ENCODE peak calls at places on chromosomes 16 and 17, in nine cellular contexts. F is AG10803; O is bronchial epithelial cell; W is mucosa of descending colon; Y is CD8-positive, alpha-beta T cell; V is sigmoid colon; E is heart right ventricle; M is AG04450; J is endothelial cell. Z is an unnamed sample.

GRCh38 chr17:3865166-3865565 is 19.1 kb upstream of the NCBP3 start:
- DNase-seq in F (no peak), O (peak; percentile 13), W (no peak), Y (no peak), V (no peak), E (no peak), M (no peak), J (no peak), Z (no peak)

GRCh38 chr17:50831430-50832064 is 3.8 kb upstream of the WFIKKN2 start:
- DNase-seq in F (no peak), O (no peak), W (no peak), Y (no peak), V (peak; percentile 55), E (no peak), M (no peak), J (no peak), Z (no peak)

GRCh38 chr17:7263801-7264078 is 1.5 kb upstream of the CLDN7 start:
- DNase-seq in F (no peak), O (no peak), W (peak; percentile 81), Y (no peak), V (no peak), E (no peak), M (no peak), J (no peak), Z (no peak)

GRCh38 chr16:72833491-72833890 is 214.4 kb downstream of the ZFHX3 start:
- DNase-seq in F (no peak), O (no peak), W (no peak), Y (no peak), V (no peak), E (no peak), M (no peak), J (no peak), Z (no peak)

GRCh38 chr16:51526622-51527021 is 375.6 kb upstream of the SALL1 start:
- DNase-seq in F (no peak), O (no peak), W (no peak), Y (no peak), V (no peak), E (no peak), M (no peak), J (no peak), Z (no peak)

GRCh38 chr17:8038954-8039610 is at the start of gene ALOX15B:
- DNase-seq in F (no peak), O (peak; percentile 35), W (peak; percentile 86), Y (no peak), V (no peak), E (no peak), M (no peak), J (no peak), Z (no peak)

GRCh38 chr17:75131278-75132017 is at the start of gene NT5C:
- DNase-seq in F (peak; percentile 78), O (no peak), W (peak; percentile 92), Y (peak; percentile 82), V (peak; percentile 91), E (peak; percentile 82), M (peak; percentile 33), J (peak; percentile 79), Z (peak; percentile 72)

GRCh38 chr16:28218109-28218508 is 6.3 kb upstream of the XPO6 start:
- DNase-seq in F (peak; percentile 72), O (peak; percentile 49), W (peak; percentile 51), Y (peak; percentile 77), V (no peak), E (no peak), M (peak; percentile 18), J (peak; percentile 9), Z (no peak)

GRCh38 chr17:75430159-75430748 is 24.8 kb upstream of the GRB2 start:
- DNase-seq in F (peak; percentile 82), O (no peak), W (peak; percentile 35), Y (no peak), V (no peak), E (no peak), M (no peak), J (no peak), Z (no peak)

GRCh38 chr16:69329369-69330285 is 761 bp downstream of the PDF start:
- DNase-seq in F (no peak), O (no peak), W (peak; percentile 36), Y (peak; percentile 41), V (peak; percentile 68), E (peak; percentile 39), M (no peak), J (peak; percentile 34), Z (no peak)

GRCh38 chr16:86946396-86946795 is 368.0 kb downstream of the FOXL1 start:
- DNase-seq in F (peak; percentile 28), O (no peak), W (no peak), Y (no peak), V (no peak), E (no peak), M (no peak), J (no peak), Z (no peak)

GRCh38 chr17:81667754-81668153 is 1.2 kb downstream of the CCDC137 start:
- DNase-seq in F (no peak), O (peak; percentile 52), W (no peak), Y (no peak), V (no peak), E (no peak), M (no peak), J (no peak), Z (no peak)
- TF ChIP-seq CTCF in F (no peak), O (peak; percentile 38), W (no peak), Y (no peak), V (no peak), E (no peak), M (no peak), J (no peak), Z (peak; percentile 81)

DNA sequence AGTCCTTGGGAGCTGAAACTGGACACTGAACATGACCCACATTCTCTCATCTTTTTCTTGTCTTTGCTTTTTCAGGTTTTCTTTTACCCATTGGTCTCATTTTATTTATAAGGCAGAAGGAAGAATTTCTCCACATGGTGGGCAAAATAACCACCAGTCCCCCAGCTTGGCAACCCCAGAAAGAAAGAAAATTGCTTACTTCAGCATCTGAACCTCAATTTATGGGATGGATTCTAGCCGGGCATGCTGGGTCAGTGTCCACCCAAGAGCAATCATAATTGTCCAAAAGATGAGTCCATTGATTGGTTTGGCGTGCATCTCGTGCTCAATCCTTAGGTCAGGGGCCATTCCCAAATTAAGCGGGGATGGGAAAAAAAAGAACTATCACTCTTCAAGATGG is 163.7 kb downstream of the TMEM114 start:
- DNase-seq in F (no peak), O (no peak), W (no peak), Y (no peak), V (no peak), E (no peak), M (no peak), J (no peak), Z (no peak)
- TF ChIP-seq CTCF in F (no peak), O (no peak), W (no peak), Y (no peak), V (no peak), E (no peak), M (no peak), J (no peak), Z (no peak)

GRCh38 chr16:80274576-80275191 is 266.1 kb upstream of the DYNLRB2 start:
- DNase-seq in F (peak; percentile 94), O (peak; percentile 89), W (no peak), Y (no peak), V (no peak), E (no peak), M (peak; percentile 58), J (no peak), Z (no peak)

GRCh38 chr16:80280557-80280956 is 260.2 kb upstream of the DYNLRB2 start:
- DNase-seq in F (no peak), O (no peak), W (no peak), Y (no peak), V (no peak), E (no peak), M (no peak), J (no peak), Z (no peak)

GRCh38 chr16:80273635-80274538 is 266.9 kb upstream of the DYNLRB2 start:
- DNase-seq in F (peak; percentile 87), O (peak; percentile 94), W (no peak), Y (no peak), V (no peak), E (no peak), M (peak; percentile 29), J (no peak), Z (no peak)

GRCh38 chr16:80277182-80277581 is 263.6 kb upstream of the DYNLRB2 start:
- DNase-seq in F (no peak), O (no peak), W (no peak), Y (no peak), V (no peak), E (no peak), M (no peak), J (no peak), Z (no peak)
- TF ChIP-seq CTCF in F (no peak), O (no peak), W (no peak), Y (no peak), V (no peak), E (no peak), M (no peak), J (no peak), Z (no peak)

GRCh38 chr16:66095676-66096075 is 270.8 kb upstream of the CDH5 start:
- DNase-seq in F (no peak), O (no peak), W (no peak), Y (no peak), V (no peak), E (no peak), M (no peak), J (no peak), Z (no peak)
- TF ChIP-seq CTCF in F (no peak), O (no peak), W (no peak), Y (no peak), V (no peak), E (no peak), M (peak; percentile 27), J (no peak), Z (no peak)

GRCh38 chr16:53821957-53822625 is 118.1 kb downstream of the FTO start:
- DNase-seq in F (peak; percentile 90), O (peak; percentile 79), W (no peak), Y (no peak), V (no peak), E (no peak), M (peak; percentile 44), J (no peak), Z (no peak)
- TF ChIP-seq CTCF in F (peak; percentile 38), O (no peak), W (no peak), Y (no peak), V (no peak), E (no peak), M (peak; percentile 34), J (no peak), Z (no peak)

GRCh38 chr16:11698271-11698689 is 30.0 kb downstream of the SNN start:
- DNase-seq in F (no peak), O (peak; percentile 72), W (no peak), Y (no peak), V (no peak), E (no peak), M (no peak), J (no peak), Z (no peak)
- TF ChIP-seq CTCF in F (no peak), O (peak; percentile 10), W (no peak), Y (no peak), V (no peak), E (no peak), M (peak; percentile 0), J (no peak), Z (no peak)

Z was measured in D721Med.